ENCODE peak calls at places on chromosomes 4 and X, in nine cellular contexts. H is WERI-Rb-1, I is NB4, D is body of pancreas, R is left lung, E is choroid plexus epithelial cell, W is GM12865, M is GM06990, V is psoas muscle. A is an unnamed sample.

GRCh38 chr4:82745173-82745842 is 53.3 kb downstream of the SCD5 start:
- DNase-seq in H (no peak), I (no peak), D (peak), R (no peak), E (peak), W (no peak), M (no peak), V (no peak), A (no peak)

GRCh38 chrX:134502686-134503085 is 42.7 kb downstream of the HPRT1 start:
- DNase-seq in H (no peak), I (no peak), D (no peak), R (no peak), E (no peak), W (no peak), M (no peak), V (no peak), A (no peak)

GRCh38 chr4:128757712-128758111 is 51.8 kb upstream of the JADE1 start:
- DNase-seq in H (peak), I (no peak), D (peak), R (no peak), E (peak), W (peak), M (no peak), V (peak), A (no peak)

GRCh38 chr4:100421356-100421978 is 96.4 kb downstream of the EMCN start:
- DNase-seq in H (no peak), I (peak), D (no peak), R (no peak), E (peak), W (peak), M (no peak), V (no peak), A (peak)

GRCh38 chrX:133645251-133645650 is 230.0 kb upstream of the GPC4 start:
- DNase-seq in H (no peak), I (no peak), D (peak), R (no peak), E (peak), W (no peak), M (no peak), V (no peak), A (no peak)

GRCh38 chr4:36024901-36025610 is 219.3 kb downstream of the ARAP2 start:
- DNase-seq in H (no peak), I (no peak), D (no peak), R (no peak), E (no peak), W (no peak), M (no peak), V (no peak), A (no peak)

GRCh38 chr4:137950286-137950685 is 291.9 kb downstream of the SLC7A11 start:
- DNase-seq in H (no peak), I (no peak), D (no peak), R (no peak), E (no peak), W (no peak), M (no peak), V (no peak), A (no peak)

GRCh38 chr4:157221426-157221894 is 932 bp downstream of the GRIA2 start:
- DNase-seq in H (no peak), I (no peak), D (no peak), R (no peak), E (no peak), W (no peak), M (no peak), V (no peak), A (peak)

GRCh38 chr4:114082348-114082747 is 102.9 kb upstream of the ARSJ start:
- DNase-seq in H (no peak), I (no peak), D (no peak), R (no peak), E (no peak), W (no peak), M (no peak), V (no peak), A (no peak)

GRCh38 chr4:47705326-47705981 is 132.4 kb downstream of the CORIN start:
- DNase-seq in H (no peak), I (peak), D (no peak), R (no peak), E (peak), W (peak), M (no peak), V (no peak), A (peak)

GRCh38 chr4:38360201-38360600 is 303.8 kb upstream of the KLF3 start:
- DNase-seq in H (no peak), I (no peak), D (no peak), R (no peak), E (no peak), W (no peak), M (no peak), V (no peak), A (no peak)

GRCh38 chrX:9848718-9849481 is 62.7 kb downstream of the SHROOM2 start:
- DNase-seq in H (no peak), I (no peak), D (peak), R (no peak), E (no peak), W (no peak), M (no peak), V (no peak), A (peak)

GRCh38 chrX:1534321-1535168 is 2.4 kb downstream of the P2RY8 start:
- DNase-seq in H (peak), I (peak), D (no peak), R (no peak), E (no peak), W (peak), M (peak), V (no peak), A (peak)

GRCh38 chr4:25767877-25768475 is 94.8 kb downstream of the SEL1L3 start:
- DNase-seq in H (peak), I (peak), D (peak), R (no peak), E (peak), W (peak), M (peak), V (peak), A (peak)

GRCh38 chr4:166174717-166175510 is 301.9 kb downstream of the TLL1 start:
- DNase-seq in H (no peak), I (peak), D (no peak), R (no peak), E (peak), W (no peak), M (no peak), V (no peak), A (no peak)

GRCh38 chr4:141702472-141703182 is 66.2 kb downstream of the IL15 start:
- DNase-seq in H (no peak), I (peak), D (no peak), R (no peak), E (peak), W (peak), M (no peak), V (peak), A (no peak)

GRCh38 chrX:132740316-132741123 is 217.9 kb downstream of the HS6ST2 start:
- DNase-seq in H (no peak), I (no peak), D (no peak), R (no peak), E (peak), W (no peak), M (no peak), V (no peak), A (peak)

GRCh38 chr4:102172341-102172740 is 172.9 kb downstream of the SLC39A8 start:
- DNase-seq in H (no peak), I (no peak), D (no peak), R (no peak), E (no peak), W (no peak), M (no peak), V (no peak), A (no peak)

GRCh38 chr4:168511780-168512467 is 15.1 kb downstream of the PALLD start:
- DNase-seq in H (no peak), I (no peak), D (no peak), R (no peak), E (no peak), W (no peak), M (no peak), V (no peak), A (no peak)

GRCh38 chr4:106245176-106245575 is 70.8 kb downstream of the TBCK start:
- DNase-seq in H (no peak), I (no peak), D (no peak), R (no peak), E (no peak), W (no peak), M (no peak), V (no peak), A (no peak)

GRCh38 chr4:6183740-6184139 is 16.6 kb downstream of the JAKMIP1 start:
- DNase-seq in H (no peak), I (no peak), D (no peak), R (no peak), E (no peak), W (peak), M (no peak), V (no peak), A (no peak)

GRCh38 chr4:76954489-76954888 is 4.9 kb downstream of the SEPTIN11 start:
- DNase-seq in H (no peak), I (no peak), D (peak), R (no peak), E (no peak), W (no peak), M (no peak), V (no peak), A (no peak)

GRCh38 chr4:76955187-76955586 is 5.6 kb downstream of the SEPTIN11 start:
- DNase-seq in H (no peak), I (no peak), D (no peak), R (no peak), E (peak), W (no peak), M (no peak), V (no peak), A (no peak)

GRCh38 chr4:76952071-76952470 is 2.5 kb downstream of the SEPTIN11 start:
- DNase-seq in H (no peak), I (no peak), D (no peak), R (no peak), E (peak), W (no peak), M (no peak), V (no peak), A (no peak)

GRCh38 chr4:76952631-76953587 is 3.4 kb downstream of the SEPTIN11 start:
- DNase-seq in H (no peak), I (no peak), D (no peak), R (no peak), E (peak), W (no peak), M (no peak), V (no peak), A (no peak)

DNA sequence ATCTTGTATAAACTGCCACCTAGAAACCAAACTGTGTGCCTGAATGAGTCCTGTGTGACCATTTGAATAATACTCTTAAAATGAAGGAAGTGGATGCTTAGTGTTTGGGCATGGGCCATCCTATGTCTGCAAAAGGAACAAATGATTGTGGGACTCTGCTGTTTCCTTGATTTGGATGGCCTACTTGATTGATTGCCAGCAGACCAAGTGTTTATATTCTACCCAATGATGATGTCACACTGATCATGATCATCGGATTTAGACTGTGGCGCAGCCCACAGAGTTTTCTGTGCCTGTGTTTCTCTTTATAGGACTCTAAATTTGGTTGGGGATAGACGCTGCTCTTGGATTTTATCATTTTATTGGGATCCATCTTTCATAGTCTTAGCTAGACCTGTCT is 4.4 kb downstream of the SEPTIN11 start:
- DNase-seq in H (no peak), I (no peak), D (no peak), R (no peak), E (no peak), W (no peak), M (no peak), V (no peak), A (no peak)
- H3K4me3 ChIP-seq in H (no peak), I (no peak), D (no peak), R (no peak), E (no peak), W (no peak), M (no peak), V (no peak), A (no peak)

GRCh38 chr4:183029365-183029764 is 69.7 kb upstream of the WWC2 start:
- DNase-seq in H (no peak), I (no peak), D (no peak), R (no peak), E (no peak), W (no peak), M (no peak), V (no peak), A (no peak)

GRCh38 chr4:183030823-183031222 is 68.2 kb upstream of the WWC2 start:
- DNase-seq in H (no peak), I (no peak), D (no peak), R (no peak), E (no peak), W (no peak), M (no peak), V (no peak), A (no peak)

GRCh38 chr4:183026701-183027100 is 72.4 kb upstream of the WWC2 start:
- DNase-seq in H (no peak), I (no peak), D (no peak), R (no peak), E (no peak), W (no peak), M (no peak), V (no peak), A (no peak)
- H3K4me3 ChIP-seq in H (no peak), I (no peak), D (no peak), R (no peak), E (no peak), W (no peak), M (no peak), V (no peak), A (no peak)

GRCh38 chr4:149699642-149700041 is 116.0 kb downstream of the IQCM start:
- DNase-seq in H (no peak), I (no peak), D (no peak), R (no peak), E (no peak), W (no peak), M (no peak), V (no peak), A (no peak)
- H3K4me3 ChIP-seq in H (no peak), I (no peak), D (no peak), R (no peak), E (no peak), W (no peak), M (no peak), V (no peak), A (no peak)

GRCh38 chr4:2259036-2259540 is 2.8 kb downstream of the MXD4 start:
- DNase-seq in H (no peak), I (no peak), D (no peak), R (no peak), E (no peak), W (no peak), M (no peak), V (peak), A (no peak)
- H3K4me3 ChIP-seq in H (no peak), I (no peak), D (no peak), R (no peak), E (peak), W (no peak), M (no peak), V (peak), A (no peak)

DNA sequence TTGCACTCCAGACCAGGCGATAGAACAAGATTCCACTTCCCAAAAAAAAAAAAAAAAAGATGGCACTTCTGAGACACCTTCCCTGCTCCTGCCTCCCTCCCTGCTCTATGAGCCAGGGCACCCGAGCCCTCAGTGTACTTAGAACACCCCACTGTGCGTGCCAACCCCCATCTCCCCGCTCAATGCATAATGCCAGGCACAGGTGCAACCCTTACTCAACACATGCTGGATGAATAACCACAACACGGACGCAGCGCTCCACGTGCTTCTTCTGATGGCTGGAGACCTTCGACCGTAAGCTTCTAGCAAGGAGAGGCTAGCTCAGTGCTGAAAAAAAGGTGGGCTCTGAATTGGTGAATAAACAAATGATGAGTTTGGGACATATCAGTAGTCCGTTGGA is 19.9 kb upstream of the IRAK1 start:
- DNase-seq in H (no peak), I (no peak), D (no peak), R (no peak), E (no peak), W (no peak), M (no peak), V (no peak), A (no peak)
- H3K4me3 ChIP-seq in H (no peak), I (no peak), D (no peak), R (no peak), E (no peak), W (no peak), M (no peak), V (no peak), A (no peak)

DNA sequence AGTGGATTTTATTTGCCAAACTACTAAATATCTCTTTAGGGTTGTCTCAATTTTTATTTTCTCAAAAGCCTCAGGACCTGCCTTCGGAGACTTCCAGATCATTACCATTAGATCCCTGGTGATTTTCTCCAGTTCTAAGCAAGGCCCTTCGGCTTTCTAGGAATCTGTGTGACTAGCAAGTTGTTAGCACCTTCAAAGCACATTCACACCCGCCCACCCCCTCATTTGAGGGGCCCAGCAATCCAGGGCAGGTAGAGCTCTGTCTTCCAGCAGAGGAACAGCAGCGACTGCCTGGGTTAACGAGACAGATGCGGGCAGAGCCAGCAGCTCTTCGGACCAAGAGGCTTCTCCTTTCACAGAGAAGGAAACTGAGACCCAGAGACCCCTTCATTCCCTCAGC is 2.0 kb downstream of the WDR1 start:
- DNase-seq in H (no peak), I (no peak), D (no peak), R (no peak), E (no peak), W (no peak), M (no peak), V (no peak), A (no peak)
- H3K4me3 ChIP-seq in H (no peak), I (peak), D (no peak), R (peak), E (peak), W (peak), M (peak), V (peak), A (no peak)

GRCh38 chr4:76687730-76688441 is 210.1 kb downstream of the SOWAHB start:
- DNase-seq in H (peak), I (no peak), D (no peak), R (no peak), E (no peak), W (no peak), M (no peak), V (no peak), A (no peak)
- H3K4me3 ChIP-seq in H (peak), I (no peak), D (no peak), R (no peak), E (no peak), W (no peak), M (no peak), V (no peak), A (no peak)

GRCh38 chr4:3480528-3481112 is 17.5 kb downstream of the DOK7 start:
- DNase-seq in H (peak), I (peak), D (peak), R (peak), E (peak), W (peak), M (peak), V (peak), A (peak)
- H3K4me3 ChIP-seq in H (no peak), I (no peak), D (no peak), R (no peak), E (no peak), W (no peak), M (no peak), V (no peak), A (peak)

DNA sequence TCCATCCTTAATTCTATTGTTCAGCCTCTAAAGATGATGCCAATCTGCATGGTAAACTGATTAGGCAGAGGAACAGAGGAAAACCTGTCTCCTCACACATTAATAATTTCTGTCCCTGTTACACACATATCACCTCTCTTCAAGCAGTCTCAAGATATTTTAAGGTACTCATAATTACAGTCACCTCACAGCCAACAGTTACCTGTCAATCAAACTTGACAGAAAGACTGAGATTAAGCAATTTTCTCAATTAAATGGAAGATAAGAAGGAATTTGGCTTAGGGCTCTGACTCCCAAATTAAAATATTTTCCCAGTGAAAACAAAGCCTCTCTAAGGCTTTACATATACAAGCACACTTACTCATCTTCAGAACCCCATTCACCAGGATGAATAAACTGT is 85.2 kb downstream of the MAPK10 start:
- DNase-seq in H (no peak), I (no peak), D (no peak), R (no peak), E (no peak), W (no peak), M (no peak), V (no peak), A (no peak)
- H3K4me3 ChIP-seq in H (no peak), I (no peak), D (no peak), R (no peak), E (no peak), W (no peak), M (no peak), V (no peak), A (no peak)

GRCh38 chr4:77844363-77844762 is 18.3 kb upstream of the MRPL1 start:
- DNase-seq in H (no peak), I (no peak), D (no peak), R (no peak), E (no peak), W (no peak), M (no peak), V (no peak), A (no peak)
- H3K4me3 ChIP-seq in H (no peak), I (no peak), D (no peak), R (no peak), E (no peak), W (no peak), M (no peak), V (no peak), A (no peak)

A was measured in H7.